ENCODE peak calls at places on chromosomes 13 and 19, in eight cellular contexts. T is tibial artery, L is ovary, F is AG04450, S is cardiac muscle cell, C is cardiac fibroblast, D is uterus, J is fibroblast of pulmonary artery. U is an unnamed sample.

GRCh38 chr13:19150226-19150625 is 31.4 kb downstream of the TUBA3C start:
- DNase-seq in L (no peak), D (no peak), F (no peak), S (no peak), J (no peak), T (no peak), C (no peak), U (no peak)

GRCh38 chr19:46784262-46785053 is 3.9 kb downstream of the SLC1A5 start:
- DNase-seq in S (peak), C (peak), D (peak), T (peak), J (peak), F (peak), L (peak), U (no peak)

GRCh38 chr19:18366027-18366435 is 19.9 kb upstream of the GDF15 start:
- DNase-seq in F (no peak), T (no peak), J (peak), L (no peak), D (no peak), S (no peak), C (peak), U (no peak)

GRCh38 chr13:31945202-31945978 is 86.2 kb upstream of the FRY start:
- DNase-seq in T (peak), J (peak), C (peak), S (peak), L (peak), D (peak), F (no peak), U (peak)

GRCh38 chr19:50669319-50670101 is 20.3 kb downstream of the C19orf81 start:
- DNase-seq in F (no peak), S (peak), T (no peak), J (peak), D (no peak), C (peak), L (no peak), U (no peak)

GRCh38 chr13:41418027-41418426 is 39.3 kb upstream of the RGCC start:
- DNase-seq in D (no peak), S (no peak), T (no peak), J (peak), C (peak), L (no peak), F (peak), U (no peak)

GRCh38 chr13:95660981-95661581 is 15.9 kb upstream of the DNAJC3 start:
- DNase-seq in S (peak), C (peak), D (no peak), L (no peak), J (peak), T (no peak), F (no peak), U (no peak)

GRCh38 chr13:41463823-41464602 is 6.7 kb downstream of the RGCC start:
- DNase-seq in T (no peak), L (no peak), J (no peak), C (no peak), F (no peak), D (no peak), S (no peak), U (no peak)

GRCh38 chr13:49516467-49516866 is 20.7 kb downstream of the PHF11 start:
- DNase-seq in J (no peak), D (no peak), C (no peak), T (no peak), L (peak), F (no peak), S (no peak), U (no peak)

GRCh38 chr13:79480954-79481684 is at the start of gene NDFIP2:
- DNase-seq in D (peak), F (peak), C (peak), L (peak), J (peak), T (peak), S (peak), U (no peak)

GRCh38 chr13:29538625-29538976 is 56.9 kb downstream of the SLC7A1 start:
- DNase-seq in T (no peak), D (no peak), J (no peak), S (no peak), L (no peak), C (no peak), F (no peak), U (no peak)

GRCh38 chr13:41788552-41788951 is 172.4 kb downstream of the VWA8 start:
- DNase-seq in J (peak), D (no peak), C (no peak), F (no peak), S (peak), L (no peak), T (no peak), U (no peak)

GRCh38 chr19:53521373-53522202 is 16.4 kb upstream of the ZNF331 start:
- DNase-seq in L (no peak), D (no peak), T (no peak), F (no peak), C (no peak), J (no peak), S (no peak), U (no peak)

GRCh38 chr19:45344621-45345505 is 4.3 kb downstream of the KLC3 start:
- DNase-seq in D (no peak), T (no peak), J (no peak), S (no peak), C (no peak), F (no peak), L (no peak), U (no peak)

GRCh38 chr13:56893843-56894242 is 246.9 kb upstream of the PRR20A start:
- DNase-seq in T (no peak), S (no peak), J (no peak), L (no peak), D (no peak), C (no peak), F (no peak), U (no peak)

GRCh38 chr19:18697680-18698079 is 14.2 kb downstream of the CRTC1 start:
- DNase-seq in D (no peak), F (no peak), T (no peak), C (no peak), L (no peak), S (no peak), J (no peak), U (no peak)

GRCh38 chr19:33460221-33460908 is 61.2 kb downstream of the PEPD start:
- DNase-seq in L (no peak), S (no peak), J (no peak), C (no peak), F (no peak), T (peak), D (no peak), U (no peak)

GRCh38 chr19:48950159-48950558 is 4.5 kb upstream of the BAX start:
- DNase-seq in T (no peak), J (no peak), F (no peak), S (no peak), C (no peak), D (no peak), L (no peak), U (no peak)

GRCh38 chr13:57740719-57741118 is 109.2 kb downstream of the PCDH17 start:
- DNase-seq in L (no peak), S (no peak), C (peak), J (peak), F (no peak), D (no peak), T (no peak), U (no peak)

GRCh38 chr13:21034602-21035190 is 26.7 kb downstream of the LATS2 start:
- DNase-seq in J (peak), C (peak), D (peak), F (no peak), S (peak), T (peak), L (no peak), U (no peak)
- TF ChIP-seq CTCF in J (peak), C (peak), D (no peak), F (no peak), S (peak), T (no peak), L (no peak), U (peak)

GRCh38 chr19:3234800-3235199 is 10.3 kb downstream of the CELF5 start:
- DNase-seq in L (no peak), T (no peak), F (no peak), J (no peak), S (no peak), D (no peak), C (no peak), U (no peak)
- TF ChIP-seq CTCF in L (no peak), T (no peak), F (peak), J (peak), S (peak), D (no peak), C (peak), U (peak)

GRCh38 chr19:41541990-41542584 is 33.9 kb upstream of the CEACAM21 start:
- DNase-seq in J (peak), S (peak), F (no peak), C (peak), D (peak), T (peak), L (no peak), U (no peak)
- TF ChIP-seq CTCF in J (peak), S (peak), F (peak), C (peak), D (peak), T (peak), L (no peak), U (peak)

GRCh38 chr19:41887711-41888382 is 4.9 kb downstream of the ARHGEF1 start:
- DNase-seq in C (peak), L (no peak), J (peak), S (no peak), T (no peak), D (no peak), F (no peak), U (no peak)
- TF ChIP-seq CTCF in C (peak), L (no peak), J (peak), S (no peak), T (no peak), D (no peak), F (no peak), U (peak)

GRCh38 chr13:101155920-101156319 is 260.4 kb downstream of the NALCN start:
- DNase-seq in C (no peak), T (no peak), D (no peak), S (no peak), J (no peak), F (no peak), L (no peak), U (no peak)
- TF ChIP-seq CTCF in C (peak), T (no peak), D (no peak), S (peak), J (peak), F (peak), L (no peak), U (peak)